ENCODE peak calls at places on chromosomes 12 and 14, in four cellular contexts. R, A, B and N are unnamed samples. For H3K4me1, the result is how much of the 10 kb centered on the place peaks cover.

GRCh38 chr12:79934309-79935020 is 432 bp downstream of the PPP1R12A start:
- DNase-seq in A (peak), B (no peak), R (no peak), N (peak)

GRCh38 chr12:1552978-1553471 is 41.4 kb downstream of the FBXL14 start:
- DNase-seq in R (no peak), A (no peak), B (no peak), N (no peak)

GRCh38 chr14:68879841-68880575 is 87.1 kb upstream of the ZFP36L1 start:
- DNase-seq in R (no peak), B (no peak), A (no peak), N (no peak)

GRCh38 chr12:19220861-19221466 is 91.4 kb downstream of the PLEKHA5 start:
- DNase-seq in B (no peak), A (no peak), R (no peak), N (no peak)

GRCh38 chr14:94952097-94952496 is 182.2 kb upstream of the GSC start:
- DNase-seq in A (no peak), B (no peak), R (no peak), N (no peak)

GRCh38 chr12:56417739-56418138 is 31.5 kb downstream of the TIMELESS start:
- DNase-seq in A (no peak), R (no peak), B (no peak), N (no peak)

GRCh38 chr12:26496170-26496569 is 300.8 kb downstream of the SSPN start:
- DNase-seq in A (no peak), B (no peak), R (no peak), N (no peak)

GRCh38 chr14:28831126-28831525 is 64.5 kb downstream of the FOXG1 start:
- DNase-seq in A (no peak), R (no peak), B (no peak), N (no peak)

GRCh38 chr12:1644523-1645438 is 15.8 kb downstream of the WNT5B start:
- DNase-seq in B (peak), R (no peak), A (no peak), N (no peak)

GRCh38 chr12:68292157-68292940 is 38.9 kb upstream of the IL22 start:
- DNase-seq in B (no peak), A (no peak), R (no peak), N (no peak)

GRCh38 chr12:43501705-43502104 is 50.3 kb downstream of the ADAMTS20 start:
- DNase-seq in R (no peak), A (peak), B (no peak), N (no peak)

GRCh38 chr12:110844551-110845395 is 2.0 kb upstream of the CCDC63 start:
- DNase-seq in R (no peak), A (no peak), B (peak), N (no peak)

GRCh38 chr12:107092669-107093546 is 441 bp downstream of the CRY1 start:
- DNase-seq in A (peak), R (peak), B (peak), N (peak)

GRCh38 chr12:107088912-107089311 is 4.4 kb downstream of the CRY1 start:
- DNase-seq in A (no peak), B (no peak), R (no peak), N (no peak)

GRCh38 chr12:107091381-107091780 is 2.0 kb downstream of the CRY1 start:
- DNase-seq in B (no peak), R (no peak), A (no peak), N (no peak)

GRCh38 chr12:107093547-107094448 is at the start of gene CRY1:
- DNase-seq in R (peak), B (peak), A (peak), N (peak)

GRCh38 chr12:107091989-107092641 is 1.2 kb downstream of the CRY1 start:
- DNase-seq in A (peak), R (peak), B (no peak), N (no peak)
- H3K27ac ChIP-seq in A (peak), R (peak), B (peak), N (peak)

GRCh38 chr12:129901256-129901655 is 2.6 kb downstream of the TMEM132D start:
- DNase-seq in R (no peak), A (no peak), B (no peak), N (no peak)

GRCh38 chr12:129900306-129900705 is 3.5 kb downstream of the TMEM132D start:
- DNase-seq in R (no peak), A (no peak), B (no peak), N (no peak)

GRCh38 chr12:129902371-129903091 is 1.3 kb downstream of the TMEM132D start:
- DNase-seq in A (no peak), R (no peak), B (no peak), N (no peak)

GRCh38 chr12:129903092-129903945 is 506 bp downstream of the TMEM132D start:
- DNase-seq in R (no peak), B (no peak), A (no peak), N (no peak)

GRCh38 chr12:129903956-129904769 is at the start of gene TMEM132D:
- DNase-seq in A (no peak), B (no peak), R (no peak), N (no peak)
- H3K4me3 ChIP-seq in A (no peak), B (no peak), R (no peak), N (no peak)

DNA sequence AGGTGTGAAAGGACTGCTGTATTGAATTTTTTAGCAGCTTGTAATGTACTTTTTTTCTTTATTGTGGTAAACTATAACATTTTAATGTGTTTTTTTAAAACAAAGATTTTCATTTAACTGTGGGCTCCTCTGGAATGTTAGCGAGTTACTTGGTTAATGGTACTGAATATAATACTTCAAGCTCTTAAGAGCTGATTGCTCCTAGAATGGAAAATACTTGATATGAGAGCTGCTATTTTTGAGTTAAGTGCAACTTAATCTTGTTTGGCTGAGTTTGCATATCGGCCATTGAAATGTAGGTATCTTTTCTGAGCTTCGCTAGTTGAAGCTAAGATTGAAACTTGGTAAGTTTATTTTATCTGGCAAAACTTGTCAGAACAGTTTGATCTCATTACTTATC is 7.4 kb downstream of the TMBIM6 start:
- DNase-seq in B (no peak), R (no peak), A (no peak), N (no peak)
- H3K4me1 ChIP-seq in B (half or more), R (half or more), A (half or more), N (half or more)

GRCh38 chr14:100123618-100124017 is 35.8 kb downstream of the DEGS2 start:
- DNase-seq in B (no peak), A (no peak), R (no peak), N (no peak)

GRCh38 chr14:100126401-100126800 is 33.0 kb downstream of the DEGS2 start:
- DNase-seq in B (no peak), A (no peak), R (no peak), N (no peak)

GRCh38 chr14:100121643-100122480 is 37.6 kb downstream of the DEGS2 start:
- DNase-seq in A (no peak), B (no peak), R (no peak), N (no peak)

GRCh38 chr14:100122481-100123215 is 36.8 kb downstream of the DEGS2 start:
- DNase-seq in R (no peak), A (no peak), B (no peak), N (no peak)

GRCh38 chr14:100124551-100125088 is 34.8 kb downstream of the DEGS2 start:
- DNase-seq in A (no peak), B (no peak), R (no peak), N (no peak)
- H3K27ac ChIP-seq in A (no peak), B (no peak), R (no peak), N (no peak)

DNA sequence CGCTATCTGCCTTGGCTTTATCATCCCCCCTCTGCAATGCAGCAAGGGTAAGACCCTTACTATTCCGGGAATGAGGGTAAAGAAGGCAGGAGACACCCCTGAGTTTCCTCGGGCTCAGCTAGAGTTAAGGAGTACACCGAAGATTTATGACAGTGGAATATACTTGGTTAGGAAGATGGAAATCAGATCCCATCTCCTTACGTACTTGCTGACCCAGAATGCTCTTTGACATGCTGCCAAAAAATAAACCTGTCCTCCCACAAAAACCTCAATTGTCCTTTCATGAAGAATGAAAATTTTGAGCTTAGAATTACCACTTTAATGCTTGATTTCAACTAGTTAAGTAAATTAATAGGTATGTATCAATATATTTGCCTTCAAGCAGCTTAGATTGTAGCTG is 99.5 kb downstream of the PRIMA1 start:
- DNase-seq in A (no peak), B (no peak), R (no peak), N (no peak)
- H3K4me3 ChIP-seq in A (no peak), B (no peak), R (no peak), N (no peak)

DNA sequence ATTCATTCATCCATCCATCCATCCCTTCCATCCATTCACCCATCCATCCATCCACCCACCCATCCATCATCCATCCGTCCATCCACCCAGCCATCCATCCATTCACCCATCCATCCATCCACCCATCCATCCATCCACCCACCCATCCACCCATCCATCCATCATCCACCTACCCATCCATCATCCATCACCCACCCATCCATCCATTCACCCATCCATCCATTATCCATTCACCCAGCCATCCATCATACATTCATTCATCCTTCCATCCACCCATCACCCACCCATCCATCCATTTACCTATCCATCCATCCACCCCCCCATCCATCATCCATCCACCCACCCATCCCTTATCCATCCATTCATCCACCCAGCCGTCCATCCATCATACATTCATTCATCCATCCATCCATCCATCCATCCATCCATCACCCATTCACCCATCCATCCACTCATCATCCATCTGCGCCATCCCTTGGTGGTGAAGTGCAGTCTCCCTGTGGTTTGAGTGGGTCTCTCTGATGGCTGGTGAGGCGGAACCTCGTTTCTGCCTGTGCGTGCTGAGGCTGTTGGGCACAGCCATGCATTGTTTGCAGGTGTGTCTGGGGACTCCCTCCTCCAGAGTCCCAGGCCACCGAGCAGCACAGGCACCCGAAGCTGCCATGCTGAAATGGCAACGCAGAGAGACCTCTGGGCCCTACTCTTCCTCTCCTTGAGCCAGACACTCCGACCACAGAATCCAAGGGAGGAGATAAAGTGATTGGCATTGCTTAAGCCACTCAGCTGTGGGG is 22.7 kb downstream of the NOC4L start:
- DNase-seq in B (no peak), A (no peak), R (no peak), N (no peak)
- H3K4me1 ChIP-seq in B (under half), A (under half), R (under half), N (under half)